ENCODE peak calls at places on chromosomes 5 and 9, in eight cellular contexts. One of them, this sample, is unnamed.

GRCh38 chr5:164090358-164090757 is 584.9 kb downstream of the MAT2B start:
- DNase-seq in anterior cingulate cortex: no peak
- DNase-seq in fibroblast of pulmonary artery: no peak
- DNase-seq in substantia nigra: no peak
- DNase-seq in GM04503: no peak
- DNase-seq in stimulated activated CD8-positive, alpha-beta memory T cell treated with anti-CD3 and anti-CD28 coated beads, Interleukin-4, amount 100 ng/mL, for 1 hour: no peak
- DNase-seq in kidney epithelial cell: no peak
- DNase-seq in HuH-7: no peak
- DNase-seq in this sample: no peak

GRCh38 chr9:86721843-86722705 is 225.2 kb downstream of the GAS1 start:
- DNase-seq in fibroblast of pulmonary artery: peak; percentile 95
- DNase-seq in GM04503: peak; percentile 85
- DNase-seq in HuH-7: no peak
- DNase-seq in kidney epithelial cell: peak; percentile 47
- DNase-seq in substantia nigra: no peak
- DNase-seq in anterior cingulate cortex: no peak
- DNase-seq in stimulated activated CD8-positive, alpha-beta memory T cell treated with anti-CD3 and anti-CD28 coated beads, Interleukin-4, amount 100 ng/mL, for 1 hour: no peak
- DNase-seq in this sample: no peak

GRCh38 chr5:102048940-102049339 is 247.1 kb downstream of the SLCO4C1 start:
- DNase-seq in substantia nigra: no peak
- DNase-seq in HuH-7: no peak
- DNase-seq in stimulated activated CD8-positive, alpha-beta memory T cell treated with anti-CD3 and anti-CD28 coated beads, Interleukin-4, amount 100 ng/mL, for 1 hour: no peak
- DNase-seq in fibroblast of pulmonary artery: no peak
- DNase-seq in kidney epithelial cell: no peak
- DNase-seq in GM04503: no peak
- DNase-seq in anterior cingulate cortex: no peak
- DNase-seq in this sample: no peak

GRCh38 chr5:2550479-2550878 is 201.0 kb downstream of the IRX2 start:
- DNase-seq in GM04503: no peak
- DNase-seq in anterior cingulate cortex: no peak
- DNase-seq in substantia nigra: no peak
- DNase-seq in fibroblast of pulmonary artery: no peak
- DNase-seq in kidney epithelial cell: no peak
- DNase-seq in HuH-7: no peak
- DNase-seq in stimulated activated CD8-positive, alpha-beta memory T cell treated with anti-CD3 and anti-CD28 coated beads, Interleukin-4, amount 100 ng/mL, for 1 hour: no peak
- DNase-seq in this sample: no peak

GRCh38 chr9:127822108-127822507 is 19.4 kb downstream of the FPGS start:
- DNase-seq in anterior cingulate cortex: no peak
- DNase-seq in substantia nigra: no peak
- DNase-seq in HuH-7: no peak
- DNase-seq in stimulated activated CD8-positive, alpha-beta memory T cell treated with anti-CD3 and anti-CD28 coated beads, Interleukin-4, amount 100 ng/mL, for 1 hour: no peak
- DNase-seq in fibroblast of pulmonary artery: no peak
- DNase-seq in GM04503: no peak
- DNase-seq in kidney epithelial cell: no peak
- DNase-seq in this sample: no peak

GRCh38 chr9:131657456-131657855 is 82.4 kb downstream of the RAPGEF1 start:
- DNase-seq in HuH-7: no peak
- DNase-seq in stimulated activated CD8-positive, alpha-beta memory T cell treated with anti-CD3 and anti-CD28 coated beads, Interleukin-4, amount 100 ng/mL, for 1 hour: no peak
- DNase-seq in substantia nigra: no peak
- DNase-seq in kidney epithelial cell: no peak
- DNase-seq in fibroblast of pulmonary artery: no peak
- DNase-seq in anterior cingulate cortex: no peak
- DNase-seq in GM04503: no peak
- DNase-seq in this sample: no peak

GRCh38 chr9:21711504-21711903 is 90.9 kb upstream of the MTAP start:
- DNase-seq in stimulated activated CD8-positive, alpha-beta memory T cell treated with anti-CD3 and anti-CD28 coated beads, Interleukin-4, amount 100 ng/mL, for 1 hour: no peak
- DNase-seq in kidney epithelial cell: peak; percentile 79
- DNase-seq in fibroblast of pulmonary artery: peak; percentile 54
- DNase-seq in HuH-7: no peak
- DNase-seq in substantia nigra: no peak
- DNase-seq in anterior cingulate cortex: no peak
- DNase-seq in GM04503: no peak
- DNase-seq in this sample: peak; percentile 18

GRCh38 chr5:174314261-174314660 is 268.8 kb downstream of the NSG2 start:
- DNase-seq in substantia nigra: no peak
- DNase-seq in kidney epithelial cell: no peak
- DNase-seq in GM04503: no peak
- DNase-seq in fibroblast of pulmonary artery: no peak
- DNase-seq in HuH-7: no peak
- DNase-seq in stimulated activated CD8-positive, alpha-beta memory T cell treated with anti-CD3 and anti-CD28 coated beads, Interleukin-4, amount 100 ng/mL, for 1 hour: no peak
- DNase-seq in anterior cingulate cortex: no peak
- DNase-seq in this sample: no peak

GRCh38 chr9:110555551-110555950 is 24.0 kb downstream of the SVEP1 start:
- DNase-seq in HuH-7: no peak
- DNase-seq in fibroblast of pulmonary artery: peak; percentile 82
- DNase-seq in anterior cingulate cortex: no peak
- DNase-seq in kidney epithelial cell: no peak
- DNase-seq in GM04503: no peak
- DNase-seq in substantia nigra: no peak
- DNase-seq in stimulated activated CD8-positive, alpha-beta memory T cell treated with anti-CD3 and anti-CD28 coated beads, Interleukin-4, amount 100 ng/mL, for 1 hour: no peak
- DNase-seq in this sample: no peak

GRCh38 chr9:121222524-121223171 is 21.0 kb upstream of the RAB14 start:
- DNase-seq in kidney epithelial cell: no peak
- DNase-seq in stimulated activated CD8-positive, alpha-beta memory T cell treated with anti-CD3 and anti-CD28 coated beads, Interleukin-4, amount 100 ng/mL, for 1 hour: no peak
- DNase-seq in fibroblast of pulmonary artery: peak; percentile 76
- DNase-seq in GM04503: no peak
- DNase-seq in anterior cingulate cortex: peak; percentile 4
- DNase-seq in HuH-7: no peak
- DNase-seq in substantia nigra: no peak
- DNase-seq in this sample: no peak

GRCh38 chr9:110049699-110050450 is 158.1 kb downstream of the C9orf152 start:
- DNase-seq in stimulated activated CD8-positive, alpha-beta memory T cell treated with anti-CD3 and anti-CD28 coated beads, Interleukin-4, amount 100 ng/mL, for 1 hour: no peak
- DNase-seq in HuH-7: no peak
- DNase-seq in substantia nigra: no peak
- DNase-seq in GM04503: no peak
- DNase-seq in kidney epithelial cell: no peak
- DNase-seq in anterior cingulate cortex: no peak
- DNase-seq in fibroblast of pulmonary artery: peak; percentile 47
- DNase-seq in this sample: peak; percentile 30

GRCh38 chr9:4704129-4704528 is 24.8 kb downstream of the CDC37L1 start:
- DNase-seq in GM04503: no peak
- DNase-seq in substantia nigra: no peak
- DNase-seq in anterior cingulate cortex: no peak
- DNase-seq in fibroblast of pulmonary artery: no peak
- DNase-seq in kidney epithelial cell: no peak
- DNase-seq in stimulated activated CD8-positive, alpha-beta memory T cell treated with anti-CD3 and anti-CD28 coated beads, Interleukin-4, amount 100 ng/mL, for 1 hour: no peak
- DNase-seq in HuH-7: no peak
- DNase-seq in this sample: no peak

GRCh38 chr5:147223951-147224791 is 10.7 kb upstream of the STK32A start:
- DNase-seq in fibroblast of pulmonary artery: peak; percentile 73
- DNase-seq in GM04503: no peak
- DNase-seq in HuH-7: peak; percentile 38
- DNase-seq in kidney epithelial cell: no peak
- DNase-seq in anterior cingulate cortex: peak; percentile 10
- DNase-seq in substantia nigra: peak; percentile 3
- DNase-seq in stimulated activated CD8-positive, alpha-beta memory T cell treated with anti-CD3 and anti-CD28 coated beads, Interleukin-4, amount 100 ng/mL, for 1 hour: no peak
- DNase-seq in this sample: no peak

GRCh38 chr9:15696979-15697378 is 144.1 kb downstream of the CCDC171 start:
- DNase-seq in HuH-7: no peak
- DNase-seq in substantia nigra: no peak
- DNase-seq in kidney epithelial cell: no peak
- DNase-seq in fibroblast of pulmonary artery: no peak
- DNase-seq in GM04503: no peak
- DNase-seq in stimulated activated CD8-positive, alpha-beta memory T cell treated with anti-CD3 and anti-CD28 coated beads, Interleukin-4, amount 100 ng/mL, for 1 hour: no peak
- DNase-seq in anterior cingulate cortex: no peak
- DNase-seq in this sample: no peak

GRCh38 chr5:53262348-53262970 is 152.9 kb upstream of the MOCS2 start:
- DNase-seq in stimulated activated CD8-positive, alpha-beta memory T cell treated with anti-CD3 and anti-CD28 coated beads, Interleukin-4, amount 100 ng/mL, for 1 hour: no peak
- DNase-seq in fibroblast of pulmonary artery: peak; percentile 81
- DNase-seq in HuH-7: peak; percentile 1
- DNase-seq in anterior cingulate cortex: no peak
- DNase-seq in GM04503: no peak
- DNase-seq in substantia nigra: no peak
- DNase-seq in kidney epithelial cell: no peak
- DNase-seq in this sample: no peak

GRCh38 chr9:125767349-125767748 is 20.2 kb downstream of the PBX3 start:
- DNase-seq in substantia nigra: no peak
- DNase-seq in HuH-7: no peak
- DNase-seq in kidney epithelial cell: no peak
- DNase-seq in GM04503: no peak
- DNase-seq in fibroblast of pulmonary artery: no peak
- DNase-seq in anterior cingulate cortex: no peak
- DNase-seq in stimulated activated CD8-positive, alpha-beta memory T cell treated with anti-CD3 and anti-CD28 coated beads, Interleukin-4, amount 100 ng/mL, for 1 hour: no peak
- DNase-seq in this sample: no peak

GRCh38 chr5:138661991-138662434 is 86.8 kb upstream of the HSPA9 start:
- DNase-seq in GM04503: no peak
- DNase-seq in anterior cingulate cortex: no peak
- DNase-seq in kidney epithelial cell: no peak
- DNase-seq in stimulated activated CD8-positive, alpha-beta memory T cell treated with anti-CD3 and anti-CD28 coated beads, Interleukin-4, amount 100 ng/mL, for 1 hour: no peak
- DNase-seq in HuH-7: no peak
- DNase-seq in substantia nigra: no peak
- DNase-seq in fibroblast of pulmonary artery: no peak
- DNase-seq in this sample: no peak

GRCh38 chr9:115593587-115594091 is 475.7 kb upstream of the TNC start:
- DNase-seq in stimulated activated CD8-positive, alpha-beta memory T cell treated with anti-CD3 and anti-CD28 coated beads, Interleukin-4, amount 100 ng/mL, for 1 hour: no peak
- DNase-seq in kidney epithelial cell: no peak
- DNase-seq in HuH-7: peak; percentile 4
- DNase-seq in fibroblast of pulmonary artery: peak; percentile 78
- DNase-seq in substantia nigra: no peak
- DNase-seq in GM04503: no peak
- DNase-seq in anterior cingulate cortex: peak; percentile 1
- DNase-seq in this sample: no peak

GRCh38 chr5:172410160-172410559 is 44.2 kb downstream of the SH3PXD2B start:
- DNase-seq in stimulated activated CD8-positive, alpha-beta memory T cell treated with anti-CD3 and anti-CD28 coated beads, Interleukin-4, amount 100 ng/mL, for 1 hour: no peak
- DNase-seq in anterior cingulate cortex: no peak
- DNase-seq in HuH-7: no peak
- DNase-seq in substantia nigra: no peak
- DNase-seq in kidney epithelial cell: peak; percentile 39
- DNase-seq in GM04503: no peak
- DNase-seq in fibroblast of pulmonary artery: peak; percentile 54
- DNase-seq in this sample: peak; percentile 23

GRCh38 chr9:110531776-110532175 is 47.8 kb downstream of the SVEP1 start:
- DNase-seq in substantia nigra: no peak
- DNase-seq in HuH-7: no peak
- DNase-seq in stimulated activated CD8-positive, alpha-beta memory T cell treated with anti-CD3 and anti-CD28 coated beads, Interleukin-4, amount 100 ng/mL, for 1 hour: no peak
- DNase-seq in kidney epithelial cell: no peak
- DNase-seq in GM04503: no peak
- DNase-seq in anterior cingulate cortex: no peak
- DNase-seq in fibroblast of pulmonary artery: peak; percentile 32
- DNase-seq in this sample: no peak

GRCh38 chr5:139761057-139761450 is 34.6 kb upstream of the PSD2 start:
- DNase-seq in anterior cingulate cortex: no peak
- DNase-seq in kidney epithelial cell: no peak
- DNase-seq in fibroblast of pulmonary artery: no peak
- DNase-seq in HuH-7: no peak
- DNase-seq in substantia nigra: no peak
- DNase-seq in GM04503: no peak
- DNase-seq in stimulated activated CD8-positive, alpha-beta memory T cell treated with anti-CD3 and anti-CD28 coated beads, Interleukin-4, amount 100 ng/mL, for 1 hour: no peak
- DNase-seq in this sample: no peak

GRCh38 chr9:93088656-93089015 is 7.4 kb upstream of the CARD19 start:
- DNase-seq in GM04503: no peak
- DNase-seq in fibroblast of pulmonary artery: no peak
- DNase-seq in anterior cingulate cortex: no peak
- DNase-seq in stimulated activated CD8-positive, alpha-beta memory T cell treated with anti-CD3 and anti-CD28 coated beads, Interleukin-4, amount 100 ng/mL, for 1 hour: no peak
- DNase-seq in kidney epithelial cell: no peak
- DNase-seq in substantia nigra: no peak
- DNase-seq in HuH-7: no peak
- DNase-seq in this sample: no peak

This sample was measured in activated naive CD8-positive, alpha-beta T cell treated with anti-CD3 and anti-CD28 coated beads, Interleukin-2, amount 50 U/mL, for 24 hours.